ENCODE peak calls at places on chromosomes 12 and 14, in ten cellular contexts. H is fibroblast of lung, Z is left lung, B is lung, F is stomach, D is AG10803, J is keratinocyte, X is testis, T is Panc1, G is GM12865. A is an unnamed sample.

GRCh38 chr12:48795550-48796455 is 6.9 kb upstream of the ADCY6 start:
- DNase-seq in T (peak), D (peak), X (peak), G (peak), B (peak), H (peak), F (peak), J (no peak), Z (no peak), A (no peak)

GRCh38 chr12:88509347-88509746 is 70.9 kb downstream of the KITLG start:
- DNase-seq in J (no peak), D (peak), T (no peak), Z (no peak), H (no peak), G (no peak), B (no peak), F (no peak), X (no peak), A (no peak)

GRCh38 chr14:102183922-102184677 is 44.4 kb downstream of the WDR20 start:
- DNase-seq in D (no peak), X (no peak), T (no peak), F (no peak), H (no peak), Z (no peak), B (no peak), G (no peak), J (no peak), A (no peak)

GRCh38 chr14:28952707-28953106 is 186.1 kb downstream of the FOXG1 start:
- DNase-seq in T (no peak), Z (no peak), B (no peak), D (no peak), G (no peak), X (no peak), J (no peak), H (no peak), F (no peak), A (no peak)

GRCh38 chr12:130127909-130128763 is 34.1 kb upstream of the FZD10 start:
- DNase-seq in X (peak), B (peak), J (no peak), D (peak), Z (no peak), H (no peak), G (no peak), T (no peak), F (no peak), A (no peak)

GRCh38 chr12:89756638-89757321 is 48.1 kb upstream of the ATP2B1 start:
- DNase-seq in H (peak), X (no peak), G (peak), Z (no peak), D (peak), T (peak), J (peak), F (no peak), B (no peak), A (peak)

GRCh38 chr14:71687115-71687836 is 245.0 kb upstream of the RGS6 start:
- DNase-seq in X (no peak), F (no peak), Z (no peak), H (peak), G (no peak), J (no peak), T (no peak), D (peak), B (no peak), A (no peak)

GRCh38 chr14:61530896-61531295 is 164.4 kb upstream of the HIF1A start:
- DNase-seq in D (no peak), T (no peak), Z (peak), H (no peak), F (peak), X (no peak), J (no peak), B (no peak), G (no peak), A (no peak)

GRCh38 chr14:101405171-101405883 is 156.0 kb upstream of the DIO3 start:
- DNase-seq in Z (no peak), T (no peak), B (no peak), X (no peak), J (no peak), D (peak), F (peak), G (no peak), H (peak), A (no peak)

GRCh38 chr12:9049520-9050133 is 60.3 kb downstream of the KLRG1 start:
- DNase-seq in X (no peak), G (peak), Z (no peak), J (no peak), H (peak), T (no peak), F (no peak), D (peak), B (no peak), A (no peak)

GRCh38 chr12:98297557-98297956 is 217.8 kb upstream of the TMPO start:
- DNase-seq in G (no peak), X (no peak), H (no peak), Z (no peak), F (no peak), T (no peak), J (no peak), D (no peak), B (no peak), A (no peak)

DNA sequence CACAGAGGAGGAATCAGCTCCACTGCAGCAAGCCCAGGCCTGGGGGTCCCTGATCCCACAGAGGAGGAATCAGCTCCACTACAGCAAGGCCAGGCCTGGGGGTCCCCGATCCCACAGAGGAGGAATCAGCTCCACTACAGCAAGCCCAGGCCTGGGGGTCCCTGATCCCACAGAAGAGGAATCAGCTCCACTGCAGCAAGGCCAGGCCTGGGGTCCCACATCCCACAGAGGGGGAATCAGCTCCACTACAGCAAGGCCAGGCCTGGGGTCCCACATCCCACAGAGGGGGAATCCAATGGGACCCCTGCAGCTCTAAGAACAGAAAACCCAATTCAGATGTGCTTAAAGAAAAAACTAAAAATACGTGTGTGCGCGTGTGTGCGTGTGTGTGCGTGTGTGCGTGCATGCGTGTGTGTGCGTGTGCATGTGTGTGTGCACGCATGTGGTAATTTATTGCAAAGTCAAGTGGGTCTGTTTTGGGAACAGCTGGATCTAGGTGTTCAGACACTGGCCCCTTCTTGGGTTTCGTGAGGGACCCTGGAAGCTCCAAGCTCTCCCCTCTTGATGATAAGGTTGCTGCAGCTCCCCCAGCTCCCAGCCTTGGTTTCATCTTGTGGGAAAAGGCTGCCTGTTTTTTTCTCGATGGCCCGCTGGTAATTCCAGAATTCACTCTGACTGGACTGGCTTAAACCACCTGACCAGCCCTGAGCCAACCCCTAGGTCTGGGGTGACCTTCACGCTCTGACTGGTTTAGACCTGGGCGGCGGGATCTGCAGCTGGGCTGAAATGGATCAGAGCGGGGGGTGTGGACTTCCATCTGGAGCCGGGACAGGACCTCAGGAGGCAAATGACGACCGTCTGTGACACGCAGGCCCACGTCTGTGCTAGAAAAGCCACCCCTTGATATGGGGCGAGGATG is 47.1 kb downstream of the GALNT9 start:
- DNase-seq in B (no peak), J (no peak), F (no peak), G (no peak), Z (peak), X (no peak), D (no peak), T (no peak), H (no peak), A (no peak)
- TF ChIP-seq CTCF in B (no peak), J (no peak), F (no peak), G (no peak), Z (no peak), X (no peak), D (no peak), T (no peak), H (no peak), A (no peak)

GRCh38 chr12:75856228-75856627 is 175.3 kb downstream of the PHLDA1 start:
- DNase-seq in D (no peak), T (no peak), F (no peak), J (no peak), G (no peak), B (no peak), H (peak), X (no peak), Z (no peak), A (no peak)

GRCh38 chr12:75854681-75855309 is 176.8 kb downstream of the PHLDA1 start:
- DNase-seq in T (no peak), Z (no peak), H (peak), B (no peak), G (no peak), X (no peak), J (no peak), F (no peak), D (peak), A (no peak)

GRCh38 chr12:75853621-75854020 is 178.0 kb downstream of the PHLDA1 start:
- DNase-seq in F (no peak), D (no peak), H (peak), X (no peak), T (no peak), G (no peak), Z (no peak), J (no peak), B (no peak), A (no peak)

GRCh38 chr12:75852956-75853355 is 178.6 kb downstream of the PHLDA1 start:
- DNase-seq in T (no peak), G (no peak), B (no peak), X (no peak), F (no peak), D (no peak), H (no peak), Z (no peak), J (no peak), A (no peak)

DNA sequence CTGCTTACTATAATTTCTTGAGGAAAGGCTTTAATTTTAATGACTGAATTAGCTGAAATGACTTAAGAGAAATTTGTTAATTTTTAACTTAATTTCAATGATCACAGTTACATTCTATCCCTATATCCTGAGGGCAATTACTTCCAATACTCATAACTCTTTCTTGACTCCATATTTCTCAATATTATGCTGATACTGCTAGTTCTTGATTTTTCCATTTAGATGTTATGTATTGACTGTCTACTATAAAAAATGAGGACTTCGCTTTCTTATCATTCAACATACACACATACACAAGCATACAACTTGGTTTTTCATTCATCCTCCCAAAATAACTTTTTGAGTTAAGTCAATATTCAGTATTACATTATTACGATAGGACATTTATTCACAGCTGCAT is 176.2 kb downstream of the PHLDA1 start:
- DNase-seq in D (no peak), H (no peak), J (no peak), T (no peak), Z (no peak), G (no peak), B (no peak), X (no peak), F (no peak), A (no peak)
- H3K4me3 ChIP-seq in D (no peak), H (no peak), J (no peak), T (no peak), Z (no peak), G (no peak), B (no peak), X (no peak), F (no peak), A (no peak)

GRCh38 chr14:77791225-77791600 is 8.7 kb upstream of the ADCK1 start:
- DNase-seq in Z (no peak), G (no peak), B (peak), H (no peak), T (no peak), F (no peak), D (no peak), X (no peak), J (no peak), A (no peak)
- TF ChIP-seq CTCF in Z (no peak), G (no peak), B (no peak), H (no peak), T (no peak), F (no peak), D (no peak), X (no peak), J (no peak), A (no peak)

DNA sequence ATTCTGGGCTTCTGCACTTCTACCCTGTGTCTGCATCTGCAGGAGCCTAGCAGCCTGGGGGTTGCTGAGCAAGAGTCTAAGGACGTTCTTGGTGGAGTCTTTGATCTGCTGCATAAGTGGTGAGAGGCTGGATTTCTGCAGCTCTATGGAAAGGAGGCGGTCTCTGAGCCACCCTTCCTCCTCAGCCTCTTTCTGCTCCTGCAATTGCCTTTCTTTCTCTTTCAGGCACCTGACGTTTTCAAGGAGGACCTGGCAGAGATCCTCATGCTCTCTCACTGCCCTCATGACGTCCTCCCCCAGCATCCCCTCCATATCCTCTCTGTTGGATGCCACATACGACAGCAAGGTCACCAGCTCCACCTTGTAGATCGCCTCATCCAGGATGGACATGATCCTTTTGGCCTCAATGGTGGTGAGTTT is 13.6 kb upstream of the TPCN1 start:
- DNase-seq in Z (no peak), D (no peak), J (no peak), G (peak), B (no peak), F (no peak), T (no peak), X (no peak), H (no peak), A (no peak)
- H3K4me3 ChIP-seq in Z (no peak), D (no peak), J (no peak), G (peak), B (no peak), F (no peak), T (no peak), X (no peak), H (no peak), A (peak)

GRCh38 chr12:123063535-123063934 is 83.1 kb downstream of the ARL6IP4 start:
- DNase-seq in J (no peak), T (no peak), Z (no peak), X (no peak), F (no peak), D (no peak), H (peak), B (no peak), G (peak), A (no peak)
- TF ChIP-seq CTCF in J (peak), T (no peak), Z (no peak), X (no peak), F (no peak), D (peak), H (peak), B (no peak), G (peak), A (peak)

DNA sequence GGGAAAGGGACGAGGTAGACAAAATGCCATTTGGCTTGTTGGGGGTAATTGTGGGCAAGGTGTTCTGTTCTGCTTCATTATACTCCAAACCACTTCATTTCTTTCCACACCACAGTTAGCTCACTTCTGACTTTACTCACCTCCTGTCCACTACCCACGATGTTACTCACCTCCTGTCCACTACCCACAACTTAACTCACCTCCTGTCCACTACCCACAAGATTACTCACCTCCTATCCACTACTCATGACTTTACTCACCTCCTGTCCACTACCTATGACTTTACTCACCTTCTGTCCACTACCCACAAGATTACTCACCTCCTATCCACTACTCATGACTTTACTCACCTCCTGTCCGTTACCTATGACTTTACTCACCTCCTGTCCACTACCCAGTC is 10.1 kb upstream of the TWF1 start:
- DNase-seq in B (no peak), Z (no peak), H (no peak), X (no peak), F (no peak), T (no peak), J (peak), G (no peak), D (no peak), A (no peak)
- H3K4me3 ChIP-seq in B (no peak), Z (no peak), H (no peak), X (no peak), F (no peak), T (no peak), J (no peak), G (no peak), D (no peak), A (no peak)

A was measured in GM12864.